ENCODE peak calls at places on chromosomes 2 and 18, in seven cellular contexts. P is activated naive CD4-positive, alpha-beta T cell treated with anti-CD3 and anti-CD28 coated beads, Interleukin-2, amount 10 ng/mL, durations not matched to agents 7 days and 5 days; Y is ovary; R is head of caudate nucleus; S is stimulated activated CD4-positive, alpha-beta T cell treated with anti-CD3 and anti-CD28 coated beads, Interleukin-15, amount 100 ng/mL, for 24 hours; G is NCI-H1436; H is AG08396. I is an unnamed sample.

GRCh38 chr2:15565392-15565791 is 4.3 kb upstream of the NBAS start:
- DNase-seq in P (no peak), Y (no peak), G (no peak), S (no peak), H (no peak), R (no peak), I (no peak)

GRCh38 chr18:22302152-22302551 is 115.6 kb downstream of the CTAGE1 start:
- DNase-seq in Y (no peak), P (no peak), S (no peak), G (no peak), R (no peak), H (no peak), I (no peak)

GRCh38 chr2:26678026-26678425 is 14.5 kb upstream of the KCNK3 start:
- DNase-seq in H (no peak), S (no peak), R (no peak), G (no peak), Y (no peak), P (no peak), I (no peak)

GRCh38 chr2:106827178-106827577 is 58.8 kb downstream of the ST6GAL2 start:
- DNase-seq in H (no peak), R (no peak), G (no peak), S (no peak), Y (no peak), P (no peak), I (no peak)

GRCh38 chr2:100822587-100823248 is 2.8 kb downstream of the NPAS2 start:
- DNase-seq in P (no peak), S (no peak), H (peak), Y (no peak), G (no peak), R (no peak), I (peak)

GRCh38 chr2:81650048-81650971 is 1345.8 kb upstream of the LRRTM1 start:
- DNase-seq in G (no peak), R (no peak), H (no peak), S (no peak), P (no peak), Y (no peak), I (peak)

GRCh38 chr18:984004-984403 is 79.3 kb downstream of the ADCYAP1 start:
- DNase-seq in P (no peak), R (no peak), G (no peak), S (no peak), H (no peak), Y (no peak), I (no peak)

GRCh38 chr2:65366595-65367125 is 65.7 kb downstream of the SPRED2 start:
- DNase-seq in S (peak), R (no peak), P (no peak), H (peak), G (peak), Y (no peak), I (no peak)

GRCh38 chr18:76495435-76496199 is 575 bp upstream of the ZNF516 start:
- DNase-seq in H (peak), Y (peak), R (no peak), G (no peak), S (peak), P (no peak), I (peak)

GRCh38 chr18:8162797-8163196 is 446.4 kb upstream of the RAB12 start:
- DNase-seq in H (no peak), R (peak), S (no peak), G (peak), Y (no peak), P (no peak), I (no peak)

GRCh38 chr2:8985561-8986326 is 17.7 kb downstream of the MBOAT2 start:
- DNase-seq in H (no peak), R (no peak), G (no peak), S (no peak), Y (no peak), P (no peak), I (no peak)

GRCh38 chr2:48760848-48761247 is 5.3 kb upstream of the LHCGR start:
- DNase-seq in P (no peak), G (no peak), S (no peak), Y (no peak), R (no peak), H (no peak), I (no peak)

GRCh38 chr2:119929537-119929936 is 83.3 kb upstream of the EPB41L5 start:
- DNase-seq in Y (no peak), P (peak), R (no peak), G (no peak), H (no peak), S (no peak), I (no peak)

GRCh38 chr2:223262946-223263345 is 211.0 kb downstream of the KCNE4 start:
- DNase-seq in P (no peak), G (no peak), R (no peak), H (no peak), Y (no peak), S (no peak), I (no peak)

GRCh38 chr18:21826196-21826595 is 85.6 kb downstream of the MIB1 start:
- DNase-seq in P (no peak), Y (no peak), R (no peak), H (peak), G (no peak), S (no peak), I (no peak)